ENCODE peak calls at places on chromosomes 7 and 10, in ten cellular contexts. G, U, L, E, X, T, H, A, B and I are unnamed samples.

GRCh38 chr10:6494934-6495592 is 85.0 kb downstream of the PRKCQ start:
- DNase-seq in G (no peak), U (no peak), L (no peak), E (no peak), X (no peak), T (no peak), H (no peak), A (no peak), B (no peak), I (no peak)

GRCh38 chr7:55409474-55410225 is 44.5 kb downstream of the LANCL2 start:
- DNase-seq in G (no peak), U (no peak), L (no peak), E (no peak), X (peak), T (no peak), H (peak), A (no peak), B (no peak), I (peak)

GRCh38 chr10:13971586-13972475 is 358.9 kb downstream of the FRMD4A start:
- DNase-seq in G (no peak), U (no peak), L (no peak), E (no peak), X (peak), T (no peak), H (no peak), A (no peak), B (peak), I (peak)

GRCh38 chr7:111438369-111439289 is 123.7 kb downstream of the IMMP2L start:
- DNase-seq in G (no peak), U (no peak), L (no peak), E (no peak), X (peak), T (no peak), H (no peak), A (peak), B (peak), I (peak)

GRCh38 chr7:134174797-134175261 is 47.7 kb downstream of the LRGUK start:
- DNase-seq in G (no peak), U (no peak), L (no peak), E (no peak), X (no peak), T (no peak), H (peak), A (no peak), B (peak), I (peak)

GRCh38 chr7:54015251-54015650 is 526.9 kb upstream of the VSTM2A start:
- DNase-seq in G (no peak), U (no peak), L (no peak), E (no peak), X (no peak), T (no peak), H (no peak), A (no peak), B (no peak), I (no peak)

GRCh38 chr7:2982831-2983230 is 60.8 kb downstream of the CARD11 start:
- DNase-seq in G (peak), U (no peak), L (no peak), E (no peak), X (no peak), T (no peak), H (no peak), A (no peak), B (no peak), I (no peak)

GRCh38 chr10:79052311-79053080 is 16.3 kb upstream of the ZMIZ1 start:
- DNase-seq in G (peak), U (no peak), L (no peak), E (no peak), X (peak), T (no peak), H (no peak), A (peak), B (no peak), I (no peak)

GRCh38 chr10:18607503-18607902 is 43.9 kb downstream of the NSUN6 start:
- DNase-seq in G (no peak), U (peak), L (no peak), E (peak), X (peak), T (no peak), H (no peak), A (no peak), B (peak), I (peak)

GRCh38 chr10:133378251-133379096 is 588 bp upstream of the PAOX start:
- DNase-seq in G (peak), U (peak), L (no peak), E (peak), X (peak), T (no peak), H (peak), A (peak), B (peak), I (peak)

GRCh38 chr10:131316321-131317075 is 5.0 kb upstream of the TCERG1L start:
- DNase-seq in G (no peak), U (no peak), L (no peak), E (no peak), X (no peak), T (no peak), H (no peak), A (no peak), B (no peak), I (no peak)

GRCh38 chr10:123878666-123879311 is 12.8 kb downstream of the CPXM2 start:
- DNase-seq in G (no peak), U (no peak), L (no peak), E (no peak), X (no peak), T (no peak), H (no peak), A (no peak), B (peak), I (no peak)

GRCh38 chr7:71871446-71871845 is 540.7 kb downstream of the CALN1 start:
- DNase-seq in G (no peak), U (no peak), L (no peak), E (no peak), X (no peak), T (no peak), H (no peak), A (no peak), B (no peak), I (no peak)
- TF ChIP-seq CTCF in G (no peak), U (no peak), L (no peak), E (no peak), X (no peak), T (no peak), H (no peak), A (no peak), B (peak), I (no peak)

DNA sequence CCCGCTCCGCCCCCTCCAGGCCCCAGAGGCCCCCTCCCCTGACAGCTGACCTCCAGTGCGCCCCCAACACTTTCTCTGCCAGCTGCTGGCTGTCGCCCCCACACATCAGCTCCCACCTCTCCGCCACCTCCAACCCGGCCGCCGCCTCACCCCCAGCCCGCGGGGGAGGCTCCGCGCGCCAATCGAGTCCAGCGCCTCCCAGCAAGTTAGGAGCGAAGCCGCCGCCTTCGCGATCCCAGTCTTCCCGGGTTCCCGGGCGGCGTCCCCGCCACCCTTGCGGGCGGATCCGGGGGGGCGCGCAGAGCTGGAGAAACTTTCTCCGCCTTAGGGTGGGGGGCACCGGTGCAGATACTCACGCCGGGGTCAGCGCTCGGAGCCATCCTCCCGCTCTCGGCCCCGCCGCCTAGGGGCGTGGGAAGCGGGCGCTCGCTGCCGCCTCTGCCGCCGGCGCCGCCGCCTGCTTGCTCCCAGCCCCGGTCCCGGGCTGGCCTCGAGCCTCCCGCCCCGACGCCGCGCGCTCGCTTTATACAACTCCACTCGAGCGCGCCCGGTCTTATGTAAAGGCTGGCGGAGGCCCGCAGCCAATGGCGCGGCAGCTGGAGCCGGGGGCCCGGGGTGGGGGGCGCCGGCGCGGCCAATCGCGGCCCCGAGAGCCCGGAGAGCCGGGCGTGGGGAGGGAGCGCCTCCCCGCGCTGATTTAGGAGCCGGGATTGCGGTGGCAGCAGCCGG is at the start of gene CRTAC1:
- DNase-seq in G (peak), U (peak), L (no peak), E (peak), X (peak), T (no peak), H (peak), A (peak), B (no peak), I (peak)
- TF ChIP-seq CTCF in G (no peak), U (no peak), L (no peak), E (no peak), X (no peak), T (no peak), H (no peak), A (no peak), B (no peak), I (no peak)

GRCh38 chr7:138746073-138746472 is 44.9 kb upstream of the SVOPL start:
- DNase-seq in G (no peak), U (no peak), L (no peak), E (no peak), X (no peak), T (no peak), H (no peak), A (no peak), B (no peak), I (no peak)
- TF ChIP-seq CTCF in G (no peak), U (no peak), L (no peak), E (no peak), X (no peak), T (no peak), H (no peak), A (no peak), B (no peak), I (no peak)

GRCh38 chr10:126135939-126136595 is 239.7 kb downstream of the FANK1 start:
- DNase-seq in G (no peak), U (no peak), L (no peak), E (no peak), X (no peak), T (no peak), H (no peak), A (no peak), B (no peak), I (no peak)

GRCh38 chr10:126135177-126135576 is 238.8 kb downstream of the FANK1 start:
- DNase-seq in G (no peak), U (no peak), L (no peak), E (no peak), X (no peak), T (no peak), H (no peak), A (no peak), B (peak), I (peak)

GRCh38 chr10:126133906-126134703 is 237.7 kb downstream of the FANK1 start:
- DNase-seq in G (no peak), U (no peak), L (no peak), E (no peak), X (no peak), T (no peak), H (no peak), A (no peak), B (peak), I (peak)

GRCh38 chr10:126140746-126141273 is 244.4 kb downstream of the FANK1 start:
- DNase-seq in G (no peak), U (no peak), L (no peak), E (no peak), X (no peak), T (no peak), H (no peak), A (no peak), B (no peak), I (no peak)

DNA sequence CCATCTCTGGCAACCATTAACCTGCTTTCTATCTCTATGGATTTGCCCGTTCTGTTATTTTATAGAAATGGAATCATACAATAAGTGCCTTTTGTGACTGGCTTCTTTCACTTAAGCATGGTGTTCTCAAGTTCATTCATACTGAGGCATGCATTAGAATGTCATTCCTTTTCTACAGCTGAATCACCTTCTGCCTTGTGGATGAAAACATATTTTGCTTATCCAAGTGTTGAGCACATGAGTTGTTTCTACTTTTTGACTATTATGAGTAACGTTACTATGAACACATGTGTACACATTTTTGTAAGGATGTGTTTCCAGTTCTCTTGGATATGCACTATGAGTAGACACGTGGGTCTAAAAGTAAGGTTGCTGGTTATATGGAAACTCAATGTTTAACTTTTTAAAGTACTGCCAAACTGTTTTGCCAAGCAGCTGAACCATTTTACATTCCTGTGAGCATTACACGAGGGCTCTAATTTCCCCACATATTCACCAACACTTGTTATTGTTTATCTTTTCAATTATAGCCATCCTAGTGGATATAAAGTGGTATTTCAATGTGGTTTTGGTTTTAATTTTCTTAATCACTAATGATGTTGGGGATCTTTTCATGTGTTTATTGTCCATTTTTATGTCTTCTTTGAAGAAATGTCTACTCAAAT is 241.3 kb downstream of the FANK1 start:
- DNase-seq in G (no peak), U (no peak), L (no peak), E (no peak), X (no peak), T (no peak), H (no peak), A (no peak), B (peak), I (no peak)
- TF ChIP-seq CTCF in G (no peak), U (no peak), L (no peak), E (no peak), X (no peak), T (no peak), H (no peak), A (no peak), B (no peak), I (no peak)

DNA sequence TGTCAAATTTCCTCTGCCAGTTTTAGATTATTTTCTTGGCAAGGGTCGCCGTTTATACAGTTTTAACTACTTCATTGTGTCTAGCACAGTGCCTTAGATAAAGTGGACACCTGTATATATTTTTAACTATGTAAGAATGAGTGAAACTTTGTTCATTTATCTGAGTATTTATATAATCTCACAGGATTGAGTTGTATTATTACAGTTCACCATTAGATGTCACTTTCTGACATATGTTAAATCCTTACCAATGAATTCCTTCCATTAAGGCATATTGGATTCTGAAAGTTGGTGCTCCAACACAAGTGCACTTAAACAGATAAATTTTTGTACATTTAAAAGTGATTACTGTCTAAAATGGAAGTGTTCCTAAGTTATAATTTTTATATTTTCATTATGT is 43.0 kb downstream of the ZMYND11 start:
- DNase-seq in G (no peak), U (no peak), L (no peak), E (no peak), X (peak), T (no peak), H (no peak), A (no peak), B (peak), I (peak)
- TF ChIP-seq CTCF in G (peak), U (peak), L (no peak), E (no peak), X (peak), T (peak), H (peak), A (peak), B (peak), I (peak)

GRCh38 chr10:113616244-113617074 is 47.4 kb downstream of the NRAP start:
- DNase-seq in G (no peak), U (no peak), L (no peak), E (no peak), X (no peak), T (no peak), H (no peak), A (peak), B (peak), I (peak)
- TF ChIP-seq CTCF in G (no peak), U (no peak), L (no peak), E (no peak), X (peak), T (no peak), H (peak), A (peak), B (peak), I (peak)

GRCh38 chr10:63887026-63887589 is 365.9 kb downstream of the REEP3 start:
- DNase-seq in G (no peak), U (no peak), L (no peak), E (no peak), X (no peak), T (no peak), H (no peak), A (peak), B (no peak), I (no peak)
- TF ChIP-seq CTCF in G (no peak), U (no peak), L (no peak), E (no peak), X (peak), T (no peak), H (no peak), A (no peak), B (no peak), I (no peak)

GRCh38 chr7:107982918-107983389 is 20.0 kb downstream of the LAMB1 start:
- DNase-seq in G (no peak), U (peak), L (no peak), E (no peak), X (no peak), T (no peak), H (no peak), A (no peak), B (peak), I (no peak)
- TF ChIP-seq CTCF in G (no peak), U (no peak), L (no peak), E (no peak), X (peak), T (no peak), H (no peak), A (peak), B (no peak), I (peak)

GRCh38 chr10:5346881-5347280 is 17.9 kb upstream of the UCN3 start:
- DNase-seq in G (no peak), U (no peak), L (no peak), E (no peak), X (no peak), T (no peak), H (no peak), A (no peak), B (no peak), I (no peak)

GRCh38 chr10:5343979-5344378 is 20.8 kb upstream of the UCN3 start:
- DNase-seq in G (no peak), U (no peak), L (no peak), E (no peak), X (no peak), T (no peak), H (no peak), A (no peak), B (no peak), I (no peak)

GRCh38 chr10:5343092-5343491 is 21.7 kb upstream of the UCN3 start:
- DNase-seq in G (no peak), U (no peak), L (no peak), E (no peak), X (no peak), T (no peak), H (no peak), A (no peak), B (no peak), I (no peak)

GRCh38 chr10:5344746-5345145 is 20.0 kb upstream of the UCN3 start:
- DNase-seq in G (no peak), U (no peak), L (no peak), E (no peak), X (no peak), T (no peak), H (no peak), A (no peak), B (no peak), I (no peak)

GRCh38 chr10:5343561-5343960 is 21.2 kb upstream of the UCN3 start:
- DNase-seq in G (no peak), U (no peak), L (no peak), E (no peak), X (no peak), T (no peak), H (no peak), A (no peak), B (no peak), I (no peak)
- TF ChIP-seq CTCF in G (no peak), U (no peak), L (no peak), E (no peak), X (peak), T (no peak), H (no peak), A (no peak), B (no peak), I (no peak)

GRCh38 chr10:102714621-102715455 is at the start of gene SFXN2:
- DNase-seq in G (peak), U (no peak), L (no peak), E (no peak), X (no peak), T (no peak), H (peak), A (peak), B (no peak), I (no peak)
- TF ChIP-seq CTCF in G (no peak), U (no peak), L (no peak), E (no peak), X (no peak), T (no peak), H (peak), A (no peak), B (no peak), I (no peak)